ENCODE peak calls at places on chromosomes 16 and 17, in five cellular contexts. One of them, this sample, is unnamed.

GRCh38 chr17:74670329-74670728 is 42.4 kb downstream of the CD300LF start:
- DNase-seq in stimulated activated CD8-positive, alpha-beta memory T cell treated with anti-CD3 and anti-CD28 coated beads, Interleukin-7, amount 100 ng/mL, for 1 hour: no peak
- DNase-seq in heart left ventricle: no peak
- DNase-seq in HTR-8/SVneo: no peak
- DNase-seq in HT1080: no peak
- DNase-seq in this sample: no peak

GRCh38 chr16:546909-547770 is 13.1 kb upstream of the PRR35 start:
- DNase-seq in HT1080: no peak
- DNase-seq in stimulated activated CD8-positive, alpha-beta memory T cell treated with anti-CD3 and anti-CD28 coated beads, Interleukin-7, amount 100 ng/mL, for 1 hour: peak
- DNase-seq in HTR-8/SVneo: no peak
- DNase-seq in heart left ventricle: peak
- DNase-seq in this sample: peak

GRCh38 chr17:66855204-66855603 is 20.3 kb downstream of the CACNG5 start:
- DNase-seq in HTR-8/SVneo: no peak
- DNase-seq in heart left ventricle: no peak
- DNase-seq in stimulated activated CD8-positive, alpha-beta memory T cell treated with anti-CD3 and anti-CD28 coated beads, Interleukin-7, amount 100 ng/mL, for 1 hour: no peak
- DNase-seq in HT1080: no peak
- DNase-seq in this sample: no peak

GRCh38 chr17:746783-747629 is 5.1 kb downstream of the GEMIN4 start:
- DNase-seq in heart left ventricle: no peak
- DNase-seq in stimulated activated CD8-positive, alpha-beta memory T cell treated with anti-CD3 and anti-CD28 coated beads, Interleukin-7, amount 100 ng/mL, for 1 hour: no peak
- DNase-seq in HTR-8/SVneo: no peak
- DNase-seq in HT1080: no peak
- DNase-seq in this sample: no peak

GRCh38 chr17:83179378-83179777 is 100.0 kb downstream of the METRNL start:
- DNase-seq in stimulated activated CD8-positive, alpha-beta memory T cell treated with anti-CD3 and anti-CD28 coated beads, Interleukin-7, amount 100 ng/mL, for 1 hour: no peak
- DNase-seq in HTR-8/SVneo: no peak
- DNase-seq in HT1080: no peak
- DNase-seq in heart left ventricle: no peak
- DNase-seq in this sample: peak

GRCh38 chr16:80592273-80592672 is 51.5 kb downstream of the DYNLRB2 start:
- DNase-seq in HTR-8/SVneo: no peak
- DNase-seq in heart left ventricle: no peak
- DNase-seq in stimulated activated CD8-positive, alpha-beta memory T cell treated with anti-CD3 and anti-CD28 coated beads, Interleukin-7, amount 100 ng/mL, for 1 hour: no peak
- DNase-seq in HT1080: no peak
- DNase-seq in this sample: no peak

GRCh38 chr17:6435051-6435450 is at the start of gene AIPL1:
- DNase-seq in heart left ventricle: no peak
- DNase-seq in HTR-8/SVneo: no peak
- DNase-seq in stimulated activated CD8-positive, alpha-beta memory T cell treated with anti-CD3 and anti-CD28 coated beads, Interleukin-7, amount 100 ng/mL, for 1 hour: no peak
- DNase-seq in HT1080: no peak
- DNase-seq in this sample: no peak

GRCh38 chr17:11980813-11981212 is 16.5 kb downstream of the ZNF18 start:
- DNase-seq in stimulated activated CD8-positive, alpha-beta memory T cell treated with anti-CD3 and anti-CD28 coated beads, Interleukin-7, amount 100 ng/mL, for 1 hour: no peak
- DNase-seq in heart left ventricle: no peak
- DNase-seq in HT1080: no peak
- DNase-seq in HTR-8/SVneo: no peak
- DNase-seq in this sample: no peak

GRCh38 chr16:54287018-54287757 is 601 bp upstream of the IRX3 start:
- DNase-seq in HT1080: no peak
- DNase-seq in HTR-8/SVneo: no peak
- DNase-seq in stimulated activated CD8-positive, alpha-beta memory T cell treated with anti-CD3 and anti-CD28 coated beads, Interleukin-7, amount 100 ng/mL, for 1 hour: no peak
- DNase-seq in heart left ventricle: no peak
- DNase-seq in this sample: no peak

GRCh38 chr16:9092963-9093477 is 1.6 kb downstream of the HAPSTR1 start:
- DNase-seq in HTR-8/SVneo: no peak
- DNase-seq in HT1080: peak
- DNase-seq in heart left ventricle: peak
- DNase-seq in stimulated activated CD8-positive, alpha-beta memory T cell treated with anti-CD3 and anti-CD28 coated beads, Interleukin-7, amount 100 ng/mL, for 1 hour: no peak
- DNase-seq in this sample: peak

GRCh38 chr16:12228607-12229499 is 252.3 kb downstream of the SNX29 start:
- DNase-seq in HT1080: peak
- DNase-seq in heart left ventricle: peak
- DNase-seq in stimulated activated CD8-positive, alpha-beta memory T cell treated with anti-CD3 and anti-CD28 coated beads, Interleukin-7, amount 100 ng/mL, for 1 hour: no peak
- DNase-seq in HTR-8/SVneo: peak
- DNase-seq in this sample: no peak

GRCh38 chr17:45849536-45849990 is 4.9 kb downstream of the SPPL2C start:
- DNase-seq in HT1080: no peak
- DNase-seq in HTR-8/SVneo: no peak
- DNase-seq in heart left ventricle: no peak
- DNase-seq in stimulated activated CD8-positive, alpha-beta memory T cell treated with anti-CD3 and anti-CD28 coated beads, Interleukin-7, amount 100 ng/mL, for 1 hour: no peak
- DNase-seq in this sample: no peak

GRCh38 chr16:24853830-24854229 is 8.1 kb downstream of the SLC5A11 start:
- DNase-seq in HT1080: peak
- DNase-seq in stimulated activated CD8-positive, alpha-beta memory T cell treated with anti-CD3 and anti-CD28 coated beads, Interleukin-7, amount 100 ng/mL, for 1 hour: no peak
- DNase-seq in HTR-8/SVneo: peak
- DNase-seq in heart left ventricle: peak
- DNase-seq in this sample: peak

GRCh38 chr17:10271004-10271620 is 72.7 kb upstream of the GAS7 start:
- DNase-seq in HT1080: no peak
- DNase-seq in heart left ventricle: no peak
- DNase-seq in stimulated activated CD8-positive, alpha-beta memory T cell treated with anti-CD3 and anti-CD28 coated beads, Interleukin-7, amount 100 ng/mL, for 1 hour: no peak
- DNase-seq in HTR-8/SVneo: no peak
- DNase-seq in this sample: no peak

GRCh38 chr16:3971706-3972105 is 91.2 kb upstream of the CREBBP start:
- DNase-seq in heart left ventricle: no peak
- DNase-seq in HTR-8/SVneo: no peak
- DNase-seq in HT1080: no peak
- DNase-seq in stimulated activated CD8-positive, alpha-beta memory T cell treated with anti-CD3 and anti-CD28 coated beads, Interleukin-7, amount 100 ng/mL, for 1 hour: no peak
- DNase-seq in this sample: no peak

GRCh38 chr16:3889059-3889458 is 8.5 kb upstream of the CREBBP start:
- DNase-seq in stimulated activated CD8-positive, alpha-beta memory T cell treated with anti-CD3 and anti-CD28 coated beads, Interleukin-7, amount 100 ng/mL, for 1 hour: no peak
- DNase-seq in HTR-8/SVneo: no peak
- DNase-seq in HT1080: no peak
- DNase-seq in heart left ventricle: no peak
- DNase-seq in this sample: no peak

GRCh38 chr16:48373258-48374050 is 11.8 kb downstream of the SIAH1 start:
- DNase-seq in stimulated activated CD8-positive, alpha-beta memory T cell treated with anti-CD3 and anti-CD28 coated beads, Interleukin-7, amount 100 ng/mL, for 1 hour: no peak
- DNase-seq in HTR-8/SVneo: no peak
- DNase-seq in heart left ventricle: no peak
- DNase-seq in HT1080: no peak
- DNase-seq in this sample: no peak

GRCh38 chr16:24917236-24917635 is 71.5 kb downstream of the SLC5A11 start:
- DNase-seq in HTR-8/SVneo: no peak
- DNase-seq in heart left ventricle: no peak
- DNase-seq in stimulated activated CD8-positive, alpha-beta memory T cell treated with anti-CD3 and anti-CD28 coated beads, Interleukin-7, amount 100 ng/mL, for 1 hour: no peak
- DNase-seq in HT1080: no peak
- DNase-seq in this sample: no peak

GRCh38 chr16:53055603-53056527 is 1.1 kb downstream of the CHD9 start:
- DNase-seq in HTR-8/SVneo: peak
- DNase-seq in stimulated activated CD8-positive, alpha-beta memory T cell treated with anti-CD3 and anti-CD28 coated beads, Interleukin-7, amount 100 ng/mL, for 1 hour: no peak
- DNase-seq in heart left ventricle: peak
- DNase-seq in HT1080: peak
- DNase-seq in this sample: peak

GRCh38 chr17:49315974-49316570 is 46.0 kb downstream of the ZNF652 start:
- DNase-seq in HT1080: peak
- DNase-seq in HTR-8/SVneo: no peak
- DNase-seq in heart left ventricle: no peak
- DNase-seq in stimulated activated CD8-positive, alpha-beta memory T cell treated with anti-CD3 and anti-CD28 coated beads, Interleukin-7, amount 100 ng/mL, for 1 hour: no peak
- DNase-seq in this sample: no peak

GRCh38 chr17:39769974-39770587 is 32.3 kb downstream of the GRB7 start:
- DNase-seq in HTR-8/SVneo: peak
- DNase-seq in heart left ventricle: no peak
- DNase-seq in HT1080: peak
- DNase-seq in stimulated activated CD8-positive, alpha-beta memory T cell treated with anti-CD3 and anti-CD28 coated beads, Interleukin-7, amount 100 ng/mL, for 1 hour: no peak
- DNase-seq in this sample: no peak

GRCh38 chr17:863880-864279 is 81.7 kb downstream of the MRM3 start:
- DNase-seq in HTR-8/SVneo: no peak
- DNase-seq in stimulated activated CD8-positive, alpha-beta memory T cell treated with anti-CD3 and anti-CD28 coated beads, Interleukin-7, amount 100 ng/mL, for 1 hour: no peak
- DNase-seq in heart left ventricle: no peak
- DNase-seq in HT1080: no peak
- DNase-seq in this sample: no peak

GRCh38 chr16:67470314-67470713 is 10.6 kb downstream of the ATP6V0D1 start:
- DNase-seq in stimulated activated CD8-positive, alpha-beta memory T cell treated with anti-CD3 and anti-CD28 coated beads, Interleukin-7, amount 100 ng/mL, for 1 hour: no peak
- DNase-seq in HT1080: no peak
- DNase-seq in HTR-8/SVneo: no peak
- DNase-seq in heart left ventricle: peak
- DNase-seq in this sample: peak

GRCh38 chr16:56911771-56912541 is 20.0 kb upstream of the HERPUD1 start:
- DNase-seq in heart left ventricle: peak
- DNase-seq in HTR-8/SVneo: peak
- DNase-seq in stimulated activated CD8-positive, alpha-beta memory T cell treated with anti-CD3 and anti-CD28 coated beads, Interleukin-7, amount 100 ng/mL, for 1 hour: no peak
- DNase-seq in HT1080: peak
- DNase-seq in this sample: peak

GRCh38 chr17:199806-200603 is 18.6 kb upstream of the DOC2B start:
- DNase-seq in stimulated activated CD8-positive, alpha-beta memory T cell treated with anti-CD3 and anti-CD28 coated beads, Interleukin-7, amount 100 ng/mL, for 1 hour: no peak
- DNase-seq in HT1080: no peak
- DNase-seq in heart left ventricle: peak
- DNase-seq in HTR-8/SVneo: no peak
- DNase-seq in this sample: peak

GRCh38 chr16:35011-35775 is 18.2 kb downstream of the POLR3K start:
- DNase-seq in HTR-8/SVneo: no peak
- DNase-seq in heart left ventricle: no peak
- DNase-seq in stimulated activated CD8-positive, alpha-beta memory T cell treated with anti-CD3 and anti-CD28 coated beads, Interleukin-7, amount 100 ng/mL, for 1 hour: no peak
- DNase-seq in HT1080: no peak
- DNase-seq in this sample: peak

GRCh38 chr17:38557395-38557794 is 48.4 kb downstream of the SRCIN1 start:
- DNase-seq in stimulated activated CD8-positive, alpha-beta memory T cell treated with anti-CD3 and anti-CD28 coated beads, Interleukin-7, amount 100 ng/mL, for 1 hour: no peak
- DNase-seq in heart left ventricle: no peak
- DNase-seq in HT1080: no peak
- DNase-seq in HTR-8/SVneo: no peak
- DNase-seq in this sample: no peak

GRCh38 chr16:54430491-54431030 is 144.0 kb upstream of the IRX3 start:
- DNase-seq in heart left ventricle: no peak
- DNase-seq in stimulated activated CD8-positive, alpha-beta memory T cell treated with anti-CD3 and anti-CD28 coated beads, Interleukin-7, amount 100 ng/mL, for 1 hour: no peak
- DNase-seq in HT1080: peak
- DNase-seq in HTR-8/SVneo: no peak
- DNase-seq in this sample: no peak

GRCh38 chr16:19979638-19980037 is 94.1 kb downstream of the GPR139 start:
- DNase-seq in heart left ventricle: no peak
- DNase-seq in stimulated activated CD8-positive, alpha-beta memory T cell treated with anti-CD3 and anti-CD28 coated beads, Interleukin-7, amount 100 ng/mL, for 1 hour: no peak
- DNase-seq in HT1080: no peak
- DNase-seq in HTR-8/SVneo: no peak
- DNase-seq in this sample: no peak

GRCh38 chr17:33140413-33141099 is 148.9 kb downstream of the SPACA3 start:
- DNase-seq in HTR-8/SVneo: no peak
- DNase-seq in heart left ventricle: no peak
- DNase-seq in stimulated activated CD8-positive, alpha-beta memory T cell treated with anti-CD3 and anti-CD28 coated beads, Interleukin-7, amount 100 ng/mL, for 1 hour: no peak
- DNase-seq in HT1080: no peak
- DNase-seq in this sample: no peak

GRCh38 chr17:74759243-74759801 is 10.9 kb downstream of the NHERF1 start:
- DNase-seq in heart left ventricle: no peak
- DNase-seq in HTR-8/SVneo: no peak
- DNase-seq in HT1080: peak
- DNase-seq in stimulated activated CD8-positive, alpha-beta memory T cell treated with anti-CD3 and anti-CD28 coated beads, Interleukin-7, amount 100 ng/mL, for 1 hour: no peak
- DNase-seq in this sample: no peak